ENCODE peak calls at places on chromosomes 3 and 15, in six cellular contexts. A is thyroid gland, Y is KG1, V is NCI-H524 treated with DMSO at 0.1 percent for 48 hours, W is HS-27A, N is HFF-Myc. P is an unnamed sample.

GRCh38 chr3:66598168-66598567 is 97.3 kb upstream of the LRIG1 start:
- DNase-seq in N (peak; percentile 57), A (no peak), W (peak; percentile 88), Y (no peak), V (no peak), P (no peak)

GRCh38 chr15:72197460-72198409 is at the start of gene GRAMD2A:
- DNase-seq in Y (no peak), W (no peak), N (no peak), A (peak; percentile 64), V (no peak), P (no peak)

GRCh38 chr3:167487556-167487955 is 13.7 kb upstream of the SERPINI2 start:
- DNase-seq in N (no peak), Y (no peak), W (no peak), V (no peak), A (no peak), P (no peak)

GRCh38 chr3:4708230-4708629 is 215.1 kb downstream of the ITPR1 start:
- DNase-seq in W (no peak), Y (no peak), V (no peak), A (no peak), N (no peak), P (no peak)

GRCh38 chr15:33975023-33975565 is 6.8 kb downstream of the CHRM5 start:
- DNase-seq in Y (no peak), N (no peak), V (no peak), A (no peak), W (no peak), P (no peak)

GRCh38 chr3:37458162-37458895 is 283.9 kb upstream of the LRRFIP2 start:
- DNase-seq in A (peak; percentile 68), N (no peak), W (no peak), Y (peak; percentile 52), V (no peak), P (no peak)

GRCh38 chr3:50289130-50289529 is 3.1 kb downstream of the IFRD2 start:
- DNase-seq in N (no peak), V (no peak), A (no peak), W (no peak), Y (no peak), P (no peak)

GRCh38 chr3:61530355-61530754 is 31.0 kb upstream of the PTPRG start:
- DNase-seq in W (peak; percentile 11), Y (no peak), A (peak; percentile 33), N (no peak), V (peak; percentile 16), P (peak; percentile 24)

GRCh38 chr3:15492847-15493360 is 28.6 kb downstream of the COLQ start:
- DNase-seq in W (no peak), A (no peak), V (no peak), N (no peak), Y (no peak), P (no peak)

GRCh38 chr3:134074001-134074789 is 44.5 kb upstream of the SLCO2A1 start:
- DNase-seq in A (no peak), W (no peak), Y (no peak), N (no peak), V (no peak), P (no peak)

GRCh38 chr3:172140499-172141391 is 101.4 kb downstream of the FNDC3B start:
- DNase-seq in N (no peak), W (peak; percentile 83), A (peak; percentile 22), Y (no peak), V (no peak), P (peak; percentile 46)

GRCh38 chr3:126846316-126846715 is 136.6 kb upstream of the PLXNA1 start:
- DNase-seq in W (no peak), N (no peak), A (no peak), V (no peak), Y (no peak), P (no peak)

GRCh38 chr15:101664303-101664913 is 12.2 kb upstream of the TM2D3 start:
- DNase-seq in W (no peak), N (no peak), V (no peak), Y (no peak), A (no peak), P (no peak)